ENCODE peak calls at places on chromosomes 6 and 20, in five cellular contexts. Q, D, F, N and Z are unnamed samples.

GRCh38 chr6:148831064-148831463 is 84.2 kb downstream of the UST start:
- DNase-seq in Q (no peak), D (no peak), F (no peak), N (no peak), Z (no peak)

GRCh38 chr6:28802417-28803336 is 121.1 kb downstream of the TRIM27 start:
- DNase-seq in Q (peak; percentile 68), D (peak; percentile 63), F (peak; percentile 65), N (no peak), Z (peak; percentile 50)

GRCh38 chr6:617485-618100 is 39.3 kb downstream of the HUS1B start:
- DNase-seq in Q (peak; percentile 75), D (no peak), F (no peak), N (no peak), Z (no peak)

GRCh38 chr6:25415274-25415673 is 136.1 kb downstream of the CARMIL1 start:
- DNase-seq in Q (no peak), D (no peak), F (no peak), N (no peak), Z (no peak)

GRCh38 chr6:70706491-70707123 is 38.9 kb downstream of the SMAP1 start:
- DNase-seq in Q (peak; percentile 71), D (peak; percentile 19), F (peak; percentile 58), N (peak; percentile 39), Z (no peak)

GRCh38 chr20:47392015-47392720 is 35.7 kb upstream of the ZMYND8 start:
- DNase-seq in Q (peak; percentile 16), D (peak; percentile 93), F (peak; percentile 97), N (no peak), Z (peak; percentile 92)

GRCh38 chr20:16459019-16459700 is 114.1 kb downstream of the KIF16B start:
- DNase-seq in Q (no peak), D (peak; percentile 87), F (peak; percentile 85), N (no peak), Z (peak; percentile 45)

GRCh38 chr20:28562510-28562898 is 2695.0 kb upstream of the DEFB115 start:
- DNase-seq in Q (peak; percentile 5), D (peak; percentile 83), F (peak; percentile 89), N (no peak), Z (peak; percentile 60)

GRCh38 chr6:25066593-25066992 is 130.8 kb upstream of the RIPOR2 start:
- DNase-seq in Q (no peak), D (peak; percentile 16), F (peak; percentile 58), N (no peak), Z (no peak)

GRCh38 chr6:157988700-157989063 is 7.0 kb downstream of the SYNJ2 start:
- DNase-seq in Q (no peak), D (no peak), F (no peak), N (no peak), Z (no peak)

GRCh38 chr6:56526860-56527544 is 115.7 kb downstream of the DST start:
- DNase-seq in Q (no peak), D (no peak), F (peak; percentile 66), N (no peak), Z (no peak)

GRCh38 chr6:12336121-12336971 is 46.2 kb downstream of the EDN1 start:
- DNase-seq in Q (no peak), D (no peak), F (no peak), N (no peak), Z (no peak)

GRCh38 chr6:34200340-34200971 is 36.2 kb upstream of the HMGA1 start:
- DNase-seq in Q (peak; percentile 70), D (no peak), F (no peak), N (no peak), Z (no peak)

GRCh38 chr6:141464490-141464889 is 668.2 kb upstream of the GJE1 start:
- DNase-seq in Q (no peak), D (peak; percentile 78), F (peak; percentile 35), N (no peak), Z (peak; percentile 9)

GRCh38 chr6:134553941-134554340 is 236.0 kb upstream of the SGK1 start:
- DNase-seq in Q (no peak), D (peak; percentile 69), F (peak; percentile 55), N (no peak), Z (no peak)

GRCh38 chr20:12072221-12072944 is 154.7 kb downstream of the BTBD3 start:
- DNase-seq in Q (no peak), D (no peak), F (no peak), N (no peak), Z (no peak)

GRCh38 chr6:104531591-104531990 is 328.1 kb downstream of the HACE1 start:
- DNase-seq in Q (no peak), D (no peak), F (no peak), N (no peak), Z (no peak)

GRCh38 chr20:58692579-58693225 is at the start of gene NPEPL1:
- DNase-seq in Q (peak; percentile 79), D (peak; percentile 78), F (peak; percentile 67), N (peak; percentile 54), Z (peak; percentile 88)

DNA sequence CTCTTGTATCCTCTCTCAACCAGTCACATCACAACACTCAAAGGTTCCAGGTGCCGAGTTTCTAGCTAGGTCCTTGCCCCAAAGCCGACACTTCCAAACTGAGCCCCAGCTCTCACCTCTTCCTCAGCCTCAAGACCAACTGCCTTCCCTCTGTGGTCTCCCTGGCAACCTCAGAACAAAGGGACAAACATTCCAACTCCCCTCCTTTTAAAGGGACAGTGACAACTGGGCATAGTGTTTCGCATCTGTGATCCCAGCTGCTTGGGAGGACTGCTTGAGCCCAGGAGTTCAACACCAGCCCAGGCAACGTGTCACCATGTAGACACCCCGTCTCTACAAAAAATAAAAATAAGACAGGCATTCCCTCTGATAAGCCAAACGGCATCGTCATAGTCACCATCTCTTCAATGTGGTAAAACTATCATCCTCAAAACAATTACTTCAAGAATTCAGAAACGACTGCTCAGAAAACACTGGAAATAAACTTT is 11.3 kb downstream of the DIDO1 start:
- DNase-seq in Q (peak; percentile 89), D (peak; percentile 49), F (peak; percentile 19), N (peak; percentile 81), Z (no peak)
- H3K4me3 ChIP-seq in Q (peak overlapping the region; percentile 15), D (no peak overlapping the region), F (no peak overlapping the region), N (no peak overlapping the region), Z (no peak overlapping the region)

DNA sequence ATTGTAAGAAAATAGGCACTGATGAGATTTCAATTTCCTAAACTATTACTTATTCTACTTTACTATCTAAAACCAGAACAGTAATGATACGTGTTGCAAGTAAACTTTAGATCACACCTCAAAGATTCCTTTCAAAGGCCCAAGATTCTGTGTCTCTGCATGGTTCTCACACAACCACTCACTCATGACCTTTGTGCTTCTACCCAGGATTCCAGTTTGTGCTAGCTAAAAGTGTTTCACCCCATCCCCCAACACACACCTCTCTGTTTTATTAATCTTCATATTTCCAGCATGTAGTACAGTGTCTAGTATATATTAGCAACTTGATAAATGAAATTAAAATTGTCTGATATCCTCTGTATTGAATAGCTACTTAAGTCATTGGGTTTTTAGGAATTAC is 8.8 kb upstream of the SH3BGRL2 start:
- DNase-seq in Q (no peak), D (no peak), F (no peak), N (no peak), Z (no peak)
- H3K27me3 ChIP-seq in Q (no peaks in the 10 kb centered on the region), D (no peaks in the 10 kb centered on the region), F (no peaks in the 10 kb centered on the region), N (no peaks in the 10 kb centered on the region), Z (no peaks in the 10 kb centered on the region)

DNA sequence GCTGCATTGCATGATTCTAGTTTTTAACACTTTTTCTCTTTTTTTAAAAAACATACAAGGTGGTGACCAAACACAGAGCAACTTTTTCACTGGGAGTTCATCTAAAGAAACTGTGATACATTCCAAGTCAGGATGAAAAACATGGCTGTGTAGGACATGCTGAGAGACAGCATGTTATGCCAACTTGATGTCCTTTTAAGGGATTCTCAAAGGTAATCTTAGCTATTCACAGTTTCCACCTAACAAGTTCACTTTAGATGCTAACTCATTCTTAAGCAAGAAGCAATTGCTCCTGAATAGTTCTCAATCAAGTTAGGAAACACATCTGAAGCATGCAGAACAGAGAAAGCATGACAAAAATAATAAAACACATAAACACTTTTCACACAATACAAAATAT is 3.3 kb downstream of the ASCC3 start:
- DNase-seq in Q (peak; percentile 37), D (no peak), F (no peak), N (no peak), Z (no peak)
- H3K4me3 ChIP-seq in Q (peak overlapping the region; percentile 74), D (no peak overlapping the region), F (no peak overlapping the region), N (no peak overlapping the region), Z (no peak overlapping the region)

DNA sequence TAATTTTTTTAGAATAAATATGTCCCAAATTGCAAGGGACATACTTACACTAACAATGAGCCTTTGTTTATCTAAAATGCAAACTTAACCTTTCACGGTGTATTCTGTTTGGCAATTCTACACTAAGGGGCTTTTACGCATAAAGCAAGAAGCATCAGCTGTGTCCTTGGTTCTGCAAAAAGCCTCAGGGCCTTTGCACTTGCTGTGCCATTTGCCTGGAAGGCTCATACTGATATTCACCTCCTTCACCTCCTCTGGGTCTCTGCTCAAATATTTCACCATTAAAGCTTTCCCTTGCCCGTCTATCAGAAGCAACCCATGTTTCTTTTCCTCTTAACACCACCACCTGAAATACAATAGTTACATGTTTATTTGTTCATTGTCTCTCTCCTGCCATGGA is 8.9 kb upstream of the BMP7 start:
- DNase-seq in Q (no peak), D (no peak), F (no peak), N (no peak), Z (no peak)
- H3K27me3 ChIP-seq in Q (no peaks in the 10 kb centered on the region), D (no peaks in the 10 kb centered on the region), F (peaks cover 5% of the 10 kb centered on the region), N (no peaks in the 10 kb centered on the region), Z (no peaks in the 10 kb centered on the region)